ENCODE peak calls at places on chromosomes 11 and 22, in six cellular contexts. U is endothelial cell, M is HL-60, P is brain microvascular endothelial cell, X is IMR-90, W is heart right ventricle. F is an unnamed sample.

GRCh38 chr22:27576815-27577564 is 224.6 kb downstream of the MN1 start:
- DNase-seq in W (peak), M (no peak), U (peak), P (peak), X (peak), F (no peak)

GRCh38 chr11:9701799-9702198 is 37.9 kb downstream of the SWAP70 start:
- DNase-seq in M (no peak), U (no peak), X (no peak), P (no peak), W (no peak), F (no peak)

GRCh38 chr11:27423125-27423524 is 49.5 kb downstream of the LGR4 start:
- DNase-seq in P (peak), X (peak), M (peak), W (peak), U (no peak), F (peak)

GRCh38 chr11:285894-286220 is 3.1 kb upstream of the PGGHG start:
- DNase-seq in U (no peak), X (no peak), M (no peak), W (peak), P (no peak), F (peak)

GRCh38 chr11:118915941-118916841 is 9.5 kb downstream of the BCL9L start:
- DNase-seq in M (no peak), U (no peak), X (no peak), W (no peak), P (no peak), F (peak)

GRCh38 chr22:38707346-38707745 is 1.6 kb downstream of the GTPBP1 start:
- DNase-seq in U (no peak), X (peak), W (no peak), P (no peak), M (no peak), F (no peak)

GRCh38 chr11:2096919-2097301 is 42.3 kb downstream of the IGF2 start:
- DNase-seq in P (no peak), U (no peak), W (no peak), X (no peak), M (no peak), F (no peak)

GRCh38 chr11:3359092-3359824 is 19.7 kb downstream of the ZNF195 start:
- DNase-seq in X (no peak), M (no peak), U (no peak), W (no peak), P (no peak), F (no peak)

GRCh38 chr11:30120045-30120589 is 103.3 kb upstream of the KCNA4 start:
- DNase-seq in X (no peak), U (no peak), P (no peak), M (no peak), W (no peak), F (no peak)

GRCh38 chr11:82842019-82842418 is 58.2 kb downstream of the PRCP start:
- DNase-seq in W (peak), U (no peak), X (no peak), M (no peak), P (no peak), F (peak)

GRCh38 chr11:111064118-111064517 is 181.4 kb upstream of the POU2AF2 start:
- DNase-seq in P (peak), W (no peak), X (peak), U (no peak), M (no peak), F (no peak)

GRCh38 chr11:115422013-115422697 is 82.1 kb downstream of the CADM1 start:
- DNase-seq in M (no peak), W (no peak), P (no peak), X (no peak), U (no peak), F (no peak)

GRCh38 chr11:86151188-86152005 is 82.5 kb upstream of the PICALM start:
- DNase-seq in P (no peak), U (no peak), W (no peak), M (peak), X (peak), F (no peak)

GRCh38 chr11:124482362-124483147 is 37.1 kb upstream of the OR8B8 start:
- DNase-seq in M (no peak), X (peak), W (no peak), P (peak), U (no peak), F (no peak)

GRCh38 chr22:40345801-40346177 is 511 bp upstream of the ADSL start:
- DNase-seq in W (peak), P (no peak), X (no peak), M (peak), U (no peak), F (no peak)

GRCh38 chr22:42918500-42918899 is 61.4 kb upstream of the ARFGAP3 start:
- DNase-seq in X (no peak), W (no peak), P (no peak), M (no peak), U (no peak), F (no peak)

GRCh38 chr11:45193695-45194094 is 47.3 kb downstream of the PRDM11 start:
- DNase-seq in X (no peak), W (peak), M (no peak), P (no peak), U (no peak), F (no peak)

GRCh38 chr11:110173775-110174644 is 80.8 kb downstream of the ZC3H12C start:
- DNase-seq in W (peak), M (peak), X (peak), U (peak), P (peak), F (peak)

GRCh38 chr11:131422491-131422890 is 52.1 kb downstream of the NTM start:
- DNase-seq in W (no peak), P (no peak), U (no peak), X (no peak), M (no peak), F (no peak)

GRCh38 chr22:21762712-21763581 is 27.4 kb upstream of the YPEL1 start:
- DNase-seq in X (no peak), P (no peak), M (no peak), U (no peak), W (no peak), F (no peak)

GRCh38 chr11:108897071-108897481 is 232.2 kb downstream of the DDX10 start:
- DNase-seq in X (peak), P (no peak), U (no peak), M (no peak), W (no peak), F (no peak)

GRCh38 chr22:23763579-23764331 is 965 bp downstream of the C22orf15 start:
- DNase-seq in U (peak), W (no peak), P (no peak), M (no peak), X (no peak), F (peak)

GRCh38 chr11:66636411-66636810 is 2.1 kb upstream of the RBM4 start:
- DNase-seq in M (no peak), P (no peak), W (no peak), X (no peak), U (no peak), F (no peak)

GRCh38 chr22:22558972-22559603 is at the start of gene PRAME:
- DNase-seq in W (no peak), M (peak), X (peak), U (peak), P (peak), F (peak)

GRCh38 chr11:134634897-134635831 is 223.1 kb upstream of the B3GAT1 start:
- DNase-seq in P (no peak), M (no peak), W (no peak), X (no peak), U (no peak), F (no peak)

GRCh38 chr22:35437038-35437437 is 37.1 kb downstream of the MCM5 start:
- DNase-seq in W (no peak), X (no peak), M (no peak), U (no peak), P (no peak), F (no peak)

GRCh38 chr22:19887251-19887985 is 32.7 kb upstream of the GNB1L start:
- DNase-seq in U (no peak), W (no peak), X (no peak), M (no peak), P (no peak), F (peak)

GRCh38 chr22:48752451-48753380 is 1075.0 kb downstream of the BRD1 start:
- DNase-seq in U (no peak), W (no peak), M (no peak), P (no peak), X (no peak), F (no peak)

GRCh38 chr11:6203327-6203726 is 2.0 kb upstream of the C11orf42 start:
- DNase-seq in X (no peak), P (no peak), U (no peak), M (no peak), W (no peak), F (no peak)

DNA sequence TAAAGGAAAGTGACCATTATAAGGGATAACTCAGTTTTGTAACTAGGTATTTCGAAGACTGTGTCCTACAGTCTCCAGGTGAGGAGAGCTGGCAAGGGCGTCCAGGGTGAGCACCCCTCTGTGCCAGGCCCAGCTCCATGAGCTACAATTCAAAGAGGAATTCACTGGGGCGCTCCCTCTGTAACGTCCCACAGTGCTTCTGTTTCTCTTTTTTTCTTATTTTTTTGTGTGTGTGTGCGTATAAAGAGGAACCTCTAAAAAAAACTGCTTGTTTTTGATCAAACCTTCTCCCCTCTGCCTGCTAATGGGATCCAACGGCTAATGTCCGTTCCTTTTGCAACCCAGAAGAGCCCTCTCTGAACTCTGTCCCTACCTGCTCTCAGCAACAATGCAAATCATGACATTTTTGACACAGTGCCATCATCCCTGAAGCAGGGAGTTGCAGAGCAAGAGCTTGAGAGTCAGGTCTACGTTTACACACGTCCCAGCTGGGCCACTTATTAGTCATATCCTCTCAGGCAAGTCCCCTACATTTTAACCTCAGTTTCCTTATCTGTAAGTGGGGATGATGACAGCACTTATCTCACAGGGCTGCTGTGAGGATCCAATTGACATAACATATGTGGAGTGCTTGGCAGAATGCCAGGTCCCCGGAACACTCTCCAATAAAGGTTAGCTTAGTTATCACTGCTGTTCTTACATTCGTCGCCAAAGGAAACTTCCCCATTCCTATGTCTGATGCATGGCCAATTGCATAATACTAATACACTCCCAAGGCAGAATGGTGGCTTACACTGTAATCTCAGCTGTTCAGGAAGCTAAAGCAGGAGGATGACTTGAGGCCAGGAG is 16.9 kb downstream of the ASCC2 start:
- DNase-seq in W (peak), U (no peak), M (peak), X (peak), P (peak), F (peak)
- TF ChIP-seq CTCF in W (no peak), U (no peak), M (no peak), X (no peak), P (peak), F (no peak)

GRCh38 chr11:11407065-11407737 is 54.2 kb upstream of the CSNK2A3 start:
- DNase-seq in M (no peak), X (no peak), W (peak), P (no peak), U (no peak), F (peak)
- TF ChIP-seq CTCF in M (no peak), X (no peak), W (no peak), P (no peak), U (no peak), F (no peak)

GRCh38 chr11:68843703-68844312 is 2.1 kb upstream of the CPT1A start:
- DNase-seq in P (no peak), X (no peak), U (peak), W (peak), M (peak), F (peak)
- TF ChIP-seq CTCF in P (peak), X (peak), U (peak), W (peak), M (peak), F (peak)

GRCh38 chr11:32072872-32073661 is 17.8 kb upstream of the RCN1 start:
- DNase-seq in P (no peak), U (no peak), M (no peak), X (no peak), W (no peak), F (no peak)

GRCh38 chr11:32070707-32071106 is 20.2 kb upstream of the RCN1 start:
- DNase-seq in P (no peak), X (no peak), U (no peak), W (no peak), M (no peak), F (no peak)

GRCh38 chr11:32068134-32068533 is 22.7 kb upstream of the RCN1 start:
- DNase-seq in X (no peak), P (peak), U (no peak), W (no peak), M (no peak), F (no peak)

GRCh38 chr11:32069361-32070058 is 21.4 kb upstream of the RCN1 start:
- DNase-seq in U (no peak), M (no peak), W (no peak), P (no peak), X (no peak), F (no peak)

GRCh38 chr11:32071811-32072210 is 19.1 kb upstream of the RCN1 start:
- DNase-seq in X (peak), U (peak), P (peak), M (no peak), W (no peak), F (no peak)
- TF ChIP-seq CTCF in X (peak), U (peak), P (peak), M (no peak), W (no peak), F (no peak)